ENCODE peak calls at places on chromosomes 2 and 18, in nine cellular contexts. A, H, W, C, V, Z, X, O and Y are unnamed samples.

GRCh38 chr2:85888020-85888744 is 608 bp downstream of the ST3GAL5 start:
- DNase-seq in A (no peak), H (no peak), W (no peak), C (peak), V (peak), Z (no peak), X (peak), O (no peak), Y (peak)

GRCh38 chr18:2901405-2901989 is 54.7 kb downstream of the EMILIN2 start:
- DNase-seq in A (no peak), H (peak), W (no peak), C (no peak), V (no peak), Z (peak), X (no peak), O (no peak), Y (no peak)

GRCh38 chr18:63477972-63478371 is 1.2 kb downstream of the SERPINB5 start:
- DNase-seq in A (no peak), H (no peak), W (no peak), C (no peak), V (no peak), Z (no peak), X (no peak), O (no peak), Y (no peak)

GRCh38 chr2:216654528-216655052 is 21.4 kb downstream of the IGFBP2 start:
- DNase-seq in A (no peak), H (peak), W (no peak), C (no peak), V (no peak), Z (no peak), X (no peak), O (no peak), Y (no peak)

GRCh38 chr2:43218221-43218549 is 8.2 kb downstream of the ZFP36L2 start:
- DNase-seq in A (no peak), H (peak), W (no peak), C (no peak), V (no peak), Z (peak), X (no peak), O (no peak), Y (no peak)

GRCh38 chr2:150167711-150168110 is 319.8 kb downstream of the RND3 start:
- DNase-seq in A (no peak), H (peak), W (peak), C (no peak), V (no peak), Z (peak), X (peak), O (no peak), Y (no peak)

GRCh38 chr2:238096311-238097011 is 3.7 kb upstream of the ESPNL start:
- DNase-seq in A (no peak), H (no peak), W (no peak), C (no peak), V (no peak), Z (no peak), X (no peak), O (no peak), Y (no peak)

GRCh38 chr2:42296226-42296625 is 64.8 kb downstream of the COX7A2L start:
- DNase-seq in A (no peak), H (no peak), W (no peak), C (no peak), V (no peak), Z (no peak), X (no peak), O (no peak), Y (no peak)

GRCh38 chr2:232315049-232315922 is 63.3 kb upstream of the ALPP start:
- DNase-seq in A (no peak), H (peak), W (peak), C (no peak), V (no peak), Z (peak), X (peak), O (no peak), Y (no peak)

GRCh38 chr2:192060161-192060560 is 134.6 kb downstream of the TMEFF2 start:
- DNase-seq in A (no peak), H (no peak), W (no peak), C (peak), V (no peak), Z (no peak), X (no peak), O (no peak), Y (no peak)

GRCh38 chr18:26477828-26478466 is 70.4 kb downstream of the KCTD1 start:
- DNase-seq in A (no peak), H (no peak), W (no peak), C (peak), V (no peak), Z (no peak), X (peak), O (no peak), Y (no peak)

GRCh38 chr2:204251977-204252376 is 293.3 kb upstream of the PARD3B start:
- DNase-seq in A (no peak), H (no peak), W (no peak), C (no peak), V (no peak), Z (no peak), X (no peak), O (no peak), Y (no peak)

GRCh38 chr2:148903946-148904345 is 28.9 kb downstream of the KIF5C start:
- DNase-seq in A (peak), H (no peak), W (no peak), C (peak), V (no peak), Z (no peak), X (no peak), O (no peak), Y (no peak)

GRCh38 chr2:57396364-57397098 is 650.1 kb upstream of the VRK2 start:
- DNase-seq in A (no peak), H (no peak), W (no peak), C (no peak), V (no peak), Z (no peak), X (no peak), O (no peak), Y (no peak)

GRCh38 chr2:54903736-54904554 is 146.3 kb downstream of the RTN4 start:
- DNase-seq in A (no peak), H (peak), W (peak), C (no peak), V (no peak), Z (peak), X (peak), O (no peak), Y (no peak)

GRCh38 chr2:223314831-223315230 is 262.8 kb downstream of the KCNE4 start:
- DNase-seq in A (no peak), H (no peak), W (no peak), C (no peak), V (no peak), Z (no peak), X (no peak), O (no peak), Y (no peak)

GRCh38 chr2:8694737-8695136 is 12.9 kb downstream of the ID2 start:
- DNase-seq in A (no peak), H (no peak), W (no peak), C (no peak), V (no peak), Z (no peak), X (no peak), O (no peak), Y (no peak)

GRCh38 chr2:215973954-215974699 is 39.2 kb downstream of the MREG start:
- DNase-seq in A (peak), H (peak), W (peak), C (no peak), V (no peak), Z (peak), X (peak), O (no peak), Y (no peak)

GRCh38 chr2:48250943-48251342 is 279.0 kb upstream of the STON1 start:
- DNase-seq in A (no peak), H (peak), W (no peak), C (no peak), V (no peak), Z (no peak), X (no peak), O (no peak), Y (no peak)

GRCh38 chr2:134927195-134927594 is 8.6 kb downstream of the CCNT2 start:
- DNase-seq in A (no peak), H (peak), W (no peak), C (no peak), V (no peak), Z (peak), X (peak), O (no peak), Y (no peak)

GRCh38 chr2:161424992-161425391 is 8.9 kb downstream of the TBR1 start:
- DNase-seq in A (no peak), H (no peak), W (no peak), C (no peak), V (no peak), Z (no peak), X (no peak), O (no peak), Y (no peak)

GRCh38 chr2:174336403-174337336 is 1.9 kb downstream of the SP9 start:
- DNase-seq in A (peak), H (no peak), W (no peak), C (peak), V (no peak), Z (peak), X (peak), O (no peak), Y (peak)

GRCh38 chr2:151852260-151853069 is 24.2 kb upstream of the ARL5A start:
- DNase-seq in A (no peak), H (no peak), W (no peak), C (peak), V (no peak), Z (no peak), X (no peak), O (no peak), Y (no peak)

GRCh38 chr2:205865794-205866490 is 183.6 kb downstream of the NRP2 start:
- DNase-seq in A (peak), H (no peak), W (no peak), C (peak), V (no peak), Z (no peak), X (no peak), O (no peak), Y (no peak)

GRCh38 chr2:209824391-209824790 is 52.8 kb downstream of the UNC80 start:
- DNase-seq in A (no peak), H (no peak), W (no peak), C (no peak), V (no peak), Z (no peak), X (no peak), O (no peak), Y (no peak)